ENCODE peak calls at places on chromosomes 13 and 19, in nine cellular contexts. T is hippocampal formation; S is HEK293T; A is foreskin fibroblast; K is SJSA1; P is activated naive CD8-positive, alpha-beta T cell treated with anti-CD3 and anti-CD28 coated beads, Interleukin-2, amount 50 U/mL, for 24 hours; X is kidney tubule cell; U is stimulated activated CD8-positive, alpha-beta memory T cell treated with anti-CD3 and anti-CD28 coated beads, Interleukin-4, amount 100 ng/mL, for 24 hours; J is HAP-1. H is an unnamed sample.

GRCh38 chr19:15640294-15640903 is at the start of gene CYP4F3:
- DNase-seq in T (no peak), S (no peak), A (no peak), K (no peak), P (no peak), X (peak), U (no peak), J (no peak), H (peak)

GRCh38 chr13:112545866-112546265 is 42.1 kb downstream of the TUBGCP3 start:
- DNase-seq in T (no peak), S (no peak), A (peak), K (peak), P (no peak), X (peak), U (no peak), J (no peak), H (no peak)

GRCh38 chr13:98285317-98285716 is 108.2 kb upstream of the RNF113B start:
- DNase-seq in T (no peak), S (no peak), A (no peak), K (no peak), P (no peak), X (peak), U (no peak), J (peak), H (no peak)

GRCh38 chr13:70568571-70568970 is 460.3 kb upstream of the KLHL1 start:
- DNase-seq in T (no peak), S (peak), A (peak), K (no peak), P (no peak), X (peak), U (no peak), J (peak), H (no peak)

GRCh38 chr19:32773126-32773525 is 53.6 kb downstream of the TDRD12 start:
- DNase-seq in T (no peak), S (no peak), A (no peak), K (no peak), P (no peak), X (no peak), U (no peak), J (no peak), H (no peak)

GRCh38 chr13:37138169-37138568 is 32.7 kb upstream of the CSNK1A1L start:
- DNase-seq in T (no peak), S (peak), A (peak), K (peak), P (no peak), X (peak), U (no peak), J (no peak), H (no peak)

GRCh38 chr13:52344108-52344507 is 61.9 kb downstream of the THSD1 start:
- DNase-seq in T (no peak), S (no peak), A (peak), K (no peak), P (no peak), X (no peak), U (no peak), J (no peak), H (no peak)

GRCh38 chr19:41588497-41589209 is 12.7 kb downstream of the CEACAM21 start:
- DNase-seq in T (no peak), S (peak), A (peak), K (no peak), P (no peak), X (peak), U (no peak), J (no peak), H (peak)

GRCh38 chr19:32870154-32870573 is 597 bp upstream of the SLC7A9 start:
- DNase-seq in T (no peak), S (no peak), A (no peak), K (no peak), P (no peak), X (peak), U (no peak), J (no peak), H (peak)

GRCh38 chr19:33430674-33431277 is 57.3 kb downstream of the CEBPG start:
- DNase-seq in T (peak), S (peak), A (peak), K (peak), P (peak), X (peak), U (peak), J (peak), H (peak)

GRCh38 chr13:66984241-66984640 is 245.9 kb downstream of the PCDH9 start:
- DNase-seq in T (no peak), S (no peak), A (peak), K (no peak), P (no peak), X (no peak), U (no peak), J (no peak), H (no peak)

GRCh38 chr19:33054623-33055022 is 10.1 kb downstream of the RHPN2 start:
- DNase-seq in T (no peak), S (no peak), A (no peak), K (no peak), P (no peak), X (peak), U (no peak), J (no peak), H (no peak)

GRCh38 chr13:99465454-99465853 is 35.8 kb upstream of the TM9SF2 start:
- DNase-seq in T (no peak), S (no peak), A (no peak), K (no peak), P (no peak), X (no peak), U (no peak), J (no peak), H (no peak)

GRCh38 chr13:59409211-59409610 is 754.5 kb downstream of the DIAPH3 start:
- DNase-seq in T (no peak), S (no peak), A (peak), K (no peak), P (no peak), X (no peak), U (no peak), J (peak), H (peak)

GRCh38 chr19:11982526-11982925 is 17.7 kb downstream of the ZNF763 start:
- DNase-seq in T (no peak), S (no peak), A (peak), K (no peak), P (no peak), X (peak), U (no peak), J (no peak), H (no peak)

GRCh38 chr19:3554254-3555083 is 2.9 kb downstream of the MFSD12 start:
- DNase-seq in T (no peak), S (no peak), A (no peak), K (no peak), P (no peak), X (peak), U (no peak), J (no peak), H (peak)

GRCh38 chr13:52736891-52737290 is 2.7 kb downstream of the CNMD start:
- DNase-seq in T (no peak), S (no peak), A (no peak), K (no peak), P (no peak), X (no peak), U (no peak), J (peak), H (no peak)